ENCODE peak calls at places on chromosome 17, in five cellular contexts. B is H54; P is effector memory CD4-positive, alpha-beta T cell; O is left ventricle myocardium inferior; Y is HT1080. K is an unnamed sample.

GRCh38 chr17:21452377-21453143 is 76.4 kb downstream of the KCNJ12 start:
- DNase-seq in B (no peak), P (no peak), O (peak), Y (no peak), K (peak)

GRCh38 chr17:81512560-81512983 is at the start of gene ACTG1:
- DNase-seq in B (peak), P (peak), O (peak), Y (peak), K (peak)

GRCh38 chr17:44380767-44381166 is 8.7 kb downstream of the ITGA2B start:
- DNase-seq in B (no peak), P (no peak), O (no peak), Y (no peak), K (no peak)

GRCh38 chr17:53313746-53314145 is 509.0 kb upstream of the KIF2B start:
- DNase-seq in B (no peak), P (no peak), O (no peak), Y (peak), K (peak)

GRCh38 chr17:37702605-37703004 is 42.3 kb downstream of the HNF1B start:
- DNase-seq in B (peak), P (no peak), O (no peak), Y (peak), K (peak)

GRCh38 chr17:20206068-20206467 is 196.9 kb downstream of the SPECC1 start:
- DNase-seq in B (no peak), P (no peak), O (no peak), Y (no peak), K (no peak)

GRCh38 chr17:44872131-44872768 is 24.6 kb downstream of the HIGD1B start:
- DNase-seq in B (no peak), P (no peak), O (peak), Y (peak), K (no peak)

GRCh38 chr17:7132511-7133094 is 18.0 kb upstream of the ASGR2 start:
- DNase-seq in B (no peak), P (peak), O (no peak), Y (no peak), K (peak)

GRCh38 chr17:15418781-15419180 is 48.6 kb downstream of the CDRT4 start:
- DNase-seq in B (no peak), P (no peak), O (no peak), Y (no peak), K (no peak)

GRCh38 chr17:19457046-19457445 is 46.0 kb downstream of the RNF112 start:
- DNase-seq in B (no peak), P (no peak), O (no peak), Y (no peak), K (no peak)

GRCh38 chr17:79413591-79413990 is 197.3 kb downstream of the RBFOX3 start:
- DNase-seq in B (no peak), P (no peak), O (no peak), Y (no peak), K (no peak)

GRCh38 chr17:41486809-41487530 is 2.7 kb downstream of the KRT36 start:
- DNase-seq in B (no peak), P (no peak), O (no peak), Y (no peak), K (no peak)

GRCh38 chr17:64420143-64420670 is 28.7 kb upstream of the MILR1 start:
- DNase-seq in B (peak), P (peak), O (no peak), Y (peak), K (peak)

GRCh38 chr17:4823373-4824089 is 9.6 kb upstream of the MINK1 start:
- DNase-seq in B (no peak), P (no peak), O (no peak), Y (no peak), K (no peak)

GRCh38 chr17:58268326-58268725 is 12.4 kb downstream of the MPO start:
- DNase-seq in B (no peak), P (no peak), O (no peak), Y (no peak), K (no peak)

GRCh38 chr17:50459081-50459676 is 9.5 kb downstream of the CHAD start:
- DNase-seq in B (no peak), P (no peak), O (no peak), Y (peak), K (peak)

GRCh38 chr17:57935833-57936807 is 19.1 kb downstream of the CUEDC1 start:
- DNase-seq in B (no peak), P (no peak), O (peak), Y (no peak), K (no peak)

GRCh38 chr17:64938925-64939474 is 19.7 kb upstream of the LRRC37A3 start:
- DNase-seq in B (no peak), P (no peak), O (peak), Y (peak), K (peak)

GRCh38 chr17:81909966-81910839 is 996 bp downstream of the PCYT2 start:
- DNase-seq in B (peak), P (no peak), O (no peak), Y (no peak), K (no peak)

GRCh38 chr17:48543854-48544355 is 1.0 kb downstream of the HOXB2 start:
- DNase-seq in B (no peak), P (no peak), O (peak), Y (peak), K (no peak)

GRCh38 chr17:36544320-36545092 is at the start of gene GGNBP2:
- DNase-seq in B (peak), P (peak), O (peak), Y (peak), K (peak)

GRCh38 chr17:60252459-60252858 is 102.7 kb downstream of the CA4 start:
- DNase-seq in B (no peak), P (no peak), O (no peak), Y (no peak), K (no peak)

GRCh38 chr17:16504974-16505373 is 13.0 kb upstream of the LRRC75A start:
- DNase-seq in B (no peak), P (no peak), O (no peak), Y (no peak), K (no peak)

GRCh38 chr17:41415833-41416335 is 8.5 kb downstream of the KRT37 start:
- DNase-seq in B (no peak), P (no peak), O (no peak), Y (no peak), K (peak)

GRCh38 chr17:62670202-62670821 is 42.8 kb downstream of the MRC2 start:
- DNase-seq in B (no peak), P (no peak), O (no peak), Y (no peak), K (no peak)

GRCh38 chr17:82930924-82931695 is 91.3 kb upstream of the ZNF750 start:
- DNase-seq in B (no peak), P (no peak), O (peak), Y (no peak), K (no peak)

GRCh38 chr17:62064029-62064790 is 868 bp downstream of the MED13 start:
- DNase-seq in B (peak), P (no peak), O (no peak), Y (peak), K (no peak)

GRCh38 chr17:4477286-4477791 is 21.3 kb upstream of the SPNS2 start:
- DNase-seq in B (no peak), P (no peak), O (no peak), Y (no peak), K (no peak)

GRCh38 chr17:62870581-62870964 is 62.5 kb upstream of the MARCHF10 start:
- DNase-seq in B (no peak), P (no peak), O (no peak), Y (no peak), K (no peak)